ENCODE peak calls at places on chromosomes 12 and 14, in ten cellular contexts. L is foreskin fibroblast, F is tibial artery, N is neuronal stem cell, G is HL-60, Y is cardiac muscle cell, T is left ventricle myocardium inferior, V is small intestine, X is fibroblast of pulmonary artery, U is astrocyte. P is an unnamed sample.

GRCh38 chr14:101588286-101588975 is 27.1 kb downstream of the DIO3 start:
- DNase-seq in V (no peak), G (no peak), L (no peak), U (no peak), X (no peak), T (no peak), Y (no peak), F (no peak), N (no peak), P (no peak)

GRCh38 chr12:106369624-106370346 is 12.2 kb downstream of the POLR3B start:
- DNase-seq in L (peak; percentile 84), F (no peak), Y (no peak), N (no peak), U (peak; percentile 80), X (peak; percentile 87), G (no peak), T (no peak), V (no peak), P (peak; percentile 9)

GRCh38 chr12:52539024-52539820 is 13.7 kb downstream of the KRT71 start:
- DNase-seq in V (no peak), Y (no peak), L (peak; percentile 86), N (no peak), F (no peak), G (no peak), U (peak; percentile 44), X (peak; percentile 66), T (no peak), P (no peak)

GRCh38 chr14:77838756-77839565 is 39.1 kb downstream of the ADCK1 start:
- DNase-seq in V (no peak), N (no peak), L (no peak), X (no peak), G (no peak), U (no peak), F (no peak), Y (no peak), T (no peak), P (no peak)

GRCh38 chr12:101995684-101996083 is 66.1 kb downstream of the WASHC3 start:
- DNase-seq in X (no peak), T (no peak), G (no peak), U (no peak), V (no peak), N (no peak), L (no peak), Y (no peak), F (no peak), P (no peak)

GRCh38 chr12:15838986-15839385 is 43.2 kb upstream of the STRAP start:
- DNase-seq in L (no peak), X (no peak), U (no peak), T (no peak), F (no peak), V (no peak), G (no peak), Y (no peak), N (no peak), P (no peak)

GRCh38 chr14:89617471-89618291 is 200.6 kb upstream of the FOXN3 start:
- DNase-seq in F (no peak), X (peak; percentile 60), T (no peak), V (peak; percentile 67), Y (peak; percentile 53), G (no peak), L (peak; percentile 66), N (peak; percentile 26), U (peak; percentile 66), P (no peak)

GRCh38 chr14:61575126-61575525 is 120.2 kb upstream of the HIF1A start:
- DNase-seq in U (no peak), N (no peak), T (no peak), X (no peak), Y (no peak), L (no peak), V (no peak), F (no peak), G (no peak), P (no peak)

GRCh38 chr12:50734409-50735263 is 29.3 kb upstream of the ATF1 start:
- DNase-seq in L (peak; percentile 55), G (no peak), T (no peak), F (no peak), U (no peak), Y (peak; percentile 59), V (peak; percentile 6), X (peak; percentile 61), N (peak; percentile 35), P (no peak)

GRCh38 chr12:106892075-106892474 is 63.6 kb upstream of the TMEM263 start:
- DNase-seq in T (no peak), F (no peak), X (no peak), U (no peak), Y (no peak), L (no peak), G (no peak), V (peak; percentile 18), N (no peak), P (no peak)

GRCh38 chr12:74317078-74317581 is 220.5 kb upstream of the ATXN7L3B start:
- DNase-seq in Y (peak; percentile 66), G (no peak), T (peak; percentile 28), U (peak; percentile 51), F (no peak), X (peak; percentile 74), V (no peak), L (peak; percentile 20), N (peak; percentile 38), P (no peak)

GRCh38 chr12:20625531-20625930 is 69.6 kb upstream of the SLCO1C1 start:
- DNase-seq in U (no peak), F (no peak), G (no peak), V (no peak), L (peak; percentile 8), Y (no peak), T (no peak), X (no peak), N (no peak), P (no peak)

GRCh38 chr12:29171421-29172258 is 22.6 kb downstream of the FAR2 start:
- DNase-seq in X (no peak), T (no peak), L (no peak), V (no peak), N (no peak), Y (no peak), G (no peak), F (no peak), U (no peak), P (no peak)

GRCh38 chr12:12585115-12585862 is 22.6 kb upstream of the DUSP16 start:
- DNase-seq in L (no peak), V (no peak), X (peak; percentile 47), N (no peak), T (no peak), Y (no peak), U (peak; percentile 29), F (no peak), G (no peak), P (no peak)

GRCh38 chr12:114697741-114698565 is 14.0 kb upstream of the TBX3 start:
- DNase-seq in T (no peak), L (peak; percentile 78), F (no peak), V (no peak), U (no peak), Y (no peak), N (peak; percentile 84), X (no peak), G (no peak), P (no peak)
- H3K4me3 ChIP-seq in T (peak overlapping the region; percentile 48), L (peak overlapping the region; percentile 50), F (no peak overlapping the region), V (peak overlapping the region; percentile 32), U (peak overlapping the region; percentile 41), Y (peak overlapping the region; percentile 21), N (no peak overlapping the region), X (peak overlapping the region; percentile 39), G (no peak overlapping the region), P (no peak overlapping the region)

DNA sequence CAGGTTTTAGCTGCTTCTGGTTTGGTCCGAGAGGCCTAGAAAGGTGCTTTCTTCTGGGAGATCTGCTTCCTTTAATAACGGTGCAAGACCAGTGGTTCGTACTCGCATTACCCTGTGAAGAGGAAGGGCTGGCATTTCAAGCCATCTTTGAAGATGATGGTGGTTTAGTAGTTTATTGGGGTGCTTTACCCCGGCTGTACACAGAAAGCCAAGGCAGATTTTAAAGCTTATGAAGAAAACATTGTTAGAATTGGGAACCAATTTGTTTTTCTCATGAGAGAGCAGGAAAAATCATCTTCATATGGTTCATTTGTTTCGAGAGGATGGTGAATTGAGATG is 3.6 kb downstream of the CCND2 start:
- DNase-seq in F (no peak), Y (no peak), G (no peak), V (no peak), L (no peak), T (no peak), N (no peak), X (no peak), U (no peak), P (no peak)
- H3K4me3 ChIP-seq in F (no peak overlapping the region), Y (no peak overlapping the region), G (no peak overlapping the region), V (no peak overlapping the region), L (no peak overlapping the region), T (peak overlapping the region; percentile 86), N (peak overlapping the region; percentile 82), X (no peak overlapping the region), U (no peak overlapping the region), P (no peak overlapping the region)

GRCh38 chr14:69355955-69356321 is 42.2 kb downstream of the ERH start:
- DNase-seq in X (peak; percentile 59), U (peak; percentile 80), Y (no peak), V (no peak), L (peak; percentile 80), F (peak; percentile 86), N (no peak), T (no peak), G (no peak), P (peak; percentile 12)

GRCh38 chr14:69353168-69353567 is 44.9 kb downstream of the ERH start:
- DNase-seq in F (no peak), L (no peak), Y (no peak), V (no peak), U (no peak), G (no peak), N (no peak), X (no peak), T (no peak), P (no peak)

GRCh38 chr14:69356903-69357543 is 41.1 kb downstream of the ERH start:
- DNase-seq in T (no peak), V (no peak), X (no peak), F (no peak), N (no peak), L (no peak), G (no peak), Y (no peak), U (no peak), P (no peak)

GRCh38 chr14:69355155-69355954 is 42.7 kb downstream of the ERH start:
- DNase-seq in U (no peak), F (no peak), G (no peak), N (no peak), Y (no peak), L (peak; percentile 47), T (no peak), V (no peak), X (no peak), P (no peak)

GRCh38 chr14:69354383-69355154 is 43.5 kb downstream of the ERH start:
- DNase-seq in X (no peak), G (no peak), F (no peak), L (no peak), Y (no peak), N (no peak), V (peak; percentile 87), U (no peak), T (no peak), P (no peak)
- H3K4me3 ChIP-seq in X (no peak overlapping the region), G (no peak overlapping the region), F (no peak overlapping the region), L (no peak overlapping the region), Y (no peak overlapping the region), N (no peak overlapping the region), V (no peak overlapping the region), U (no peak overlapping the region), T (no peak overlapping the region), P (no peak overlapping the region)

DNA sequence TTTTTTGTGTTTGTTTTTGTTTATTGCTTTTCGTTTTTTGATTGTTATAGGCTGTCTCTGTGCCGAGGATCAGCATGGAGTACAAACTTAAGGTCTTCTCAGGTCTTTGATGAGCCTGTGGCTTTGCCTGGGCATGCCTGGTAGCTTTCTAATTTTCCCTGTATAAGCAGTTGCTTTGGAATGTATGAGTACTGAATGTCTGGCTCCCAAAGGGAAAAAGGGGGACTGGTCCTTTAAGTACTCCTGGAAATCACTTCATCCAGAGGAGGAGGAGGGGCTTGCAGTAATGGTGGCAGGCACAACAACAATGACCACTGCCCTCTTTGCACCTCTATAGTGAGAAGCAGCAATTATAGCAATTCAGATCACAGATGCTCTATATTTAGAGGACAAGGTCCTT is 67.6 kb upstream of the TTC7B start:
- DNase-seq in G (no peak), N (no peak), T (no peak), V (no peak), X (no peak), F (no peak), Y (no peak), U (peak; percentile 17), L (peak; percentile 50), P (no peak)
- H3K4me3 ChIP-seq in G (no peak overlapping the region), N (no peak overlapping the region), T (no peak overlapping the region), V (no peak overlapping the region), X (no peak overlapping the region), F (no peak overlapping the region), Y (no peak overlapping the region), U (no peak overlapping the region), L (no peak overlapping the region), P (no peak overlapping the region)

P was measured in retinal pigment epithelial cell.